ENCODE peak calls at places on chromosome 18, in ten cellular contexts. One of them, this sample, is unnamed.

GRCh38 chr18:58965930-58966662 is 101.4 kb downstream of the ZNF532 start:
- DNase-seq in HFFc6: no peak
- DNase-seq in psoas muscle: no peak
- DNase-seq in endodermal cell: no peak
- DNase-seq in epithelial cell of proximal tubule: no peak
- DNase-seq in sigmoid colon: no peak
- DNase-seq in prostate gland: no peak
- DNase-seq in spleen: no peak
- DNase-seq in mammary epithelial cell: no peak
- DNase-seq in GM20000: no peak
- DNase-seq in this sample: no peak

GRCh38 chr18:48832961-48833700 is 117.6 kb downstream of the SMAD7 start:
- DNase-seq in HFFc6: peak; percentile 72
- DNase-seq in GM20000: no peak
- DNase-seq in epithelial cell of proximal tubule: no peak
- DNase-seq in psoas muscle: no peak
- DNase-seq in prostate gland: no peak
- DNase-seq in spleen: peak; percentile 77
- DNase-seq in mammary epithelial cell: peak; percentile 93
- DNase-seq in endodermal cell: peak; percentile 76
- DNase-seq in sigmoid colon: no peak
- DNase-seq in this sample: peak; percentile 76

GRCh38 chr18:53785811-53786210 is 438.7 kb downstream of the MBD2 start:
- DNase-seq in endodermal cell: no peak
- DNase-seq in epithelial cell of proximal tubule: no peak
- DNase-seq in HFFc6: no peak
- DNase-seq in prostate gland: no peak
- DNase-seq in mammary epithelial cell: no peak
- DNase-seq in GM20000: no peak
- DNase-seq in psoas muscle: no peak
- DNase-seq in spleen: no peak
- DNase-seq in sigmoid colon: no peak
- DNase-seq in this sample: no peak

GRCh38 chr18:49728542-49728941 is 84.8 kb downstream of the ACAA2 start:
- DNase-seq in spleen: no peak
- DNase-seq in prostate gland: no peak
- DNase-seq in HFFc6: peak; percentile 32
- DNase-seq in psoas muscle: peak; percentile 26
- DNase-seq in GM20000: peak; percentile 67
- DNase-seq in endodermal cell: peak; percentile 94
- DNase-seq in mammary epithelial cell: peak; percentile 57
- DNase-seq in sigmoid colon: no peak
- DNase-seq in epithelial cell of proximal tubule: no peak
- DNase-seq in this sample: peak; percentile 57

GRCh38 chr18:37661061-37661460 is 95.5 kb upstream of the CELF4 start:
- DNase-seq in mammary epithelial cell: no peak
- DNase-seq in GM20000: no peak
- DNase-seq in spleen: no peak
- DNase-seq in HFFc6: no peak
- DNase-seq in endodermal cell: no peak
- DNase-seq in psoas muscle: no peak
- DNase-seq in epithelial cell of proximal tubule: no peak
- DNase-seq in prostate gland: peak; percentile 2
- DNase-seq in sigmoid colon: no peak
- DNase-seq in this sample: no peak

GRCh38 chr18:75475228-75475627 is 47.7 kb upstream of the SMIM21 start:
- DNase-seq in psoas muscle: no peak
- DNase-seq in mammary epithelial cell: peak; percentile 54
- DNase-seq in GM20000: no peak
- DNase-seq in spleen: no peak
- DNase-seq in sigmoid colon: no peak
- DNase-seq in endodermal cell: no peak
- DNase-seq in HFFc6: peak; percentile 91
- DNase-seq in prostate gland: no peak
- DNase-seq in epithelial cell of proximal tubule: no peak
- DNase-seq in this sample: peak; percentile 55

GRCh38 chr18:24937624-24938285 is 414.2 kb downstream of the ZNF521 start:
- DNase-seq in psoas muscle: no peak
- DNase-seq in prostate gland: no peak
- DNase-seq in GM20000: no peak
- DNase-seq in epithelial cell of proximal tubule: no peak
- DNase-seq in spleen: no peak
- DNase-seq in mammary epithelial cell: no peak
- DNase-seq in HFFc6: no peak
- DNase-seq in sigmoid colon: no peak
- DNase-seq in endodermal cell: no peak
- DNase-seq in this sample: no peak

GRCh38 chr18:13279181-13280065 is 60.9 kb downstream of the LDLRAD4 start:
- DNase-seq in epithelial cell of proximal tubule: no peak
- DNase-seq in prostate gland: no peak
- DNase-seq in psoas muscle: no peak
- DNase-seq in endodermal cell: peak; percentile 59
- DNase-seq in GM20000: no peak
- DNase-seq in mammary epithelial cell: no peak
- DNase-seq in HFFc6: no peak
- DNase-seq in spleen: no peak
- DNase-seq in sigmoid colon: no peak
- DNase-seq in this sample: no peak

GRCh38 chr18:42929857-42930256 is 185.6 kb downstream of the RIT2 start:
- DNase-seq in HFFc6: no peak
- DNase-seq in psoas muscle: no peak
- DNase-seq in sigmoid colon: no peak
- DNase-seq in prostate gland: no peak
- DNase-seq in endodermal cell: peak; percentile 69
- DNase-seq in mammary epithelial cell: peak; percentile 5
- DNase-seq in epithelial cell of proximal tubule: peak; percentile 23
- DNase-seq in spleen: no peak
- DNase-seq in GM20000: no peak
- DNase-seq in this sample: peak; percentile 18

GRCh38 chr18:8610442-8610801 is 1.2 kb downstream of the RAB12 start:
- DNase-seq in sigmoid colon: no peak
- DNase-seq in HFFc6: no peak
- DNase-seq in mammary epithelial cell: peak; percentile 39
- DNase-seq in epithelial cell of proximal tubule: no peak
- DNase-seq in psoas muscle: no peak
- DNase-seq in prostate gland: no peak
- DNase-seq in spleen: no peak
- DNase-seq in GM20000: no peak
- DNase-seq in endodermal cell: no peak
- DNase-seq in this sample: no peak

GRCh38 chr18:63071566-63072175 is 247.9 kb downstream of the BCL2 start:
- DNase-seq in prostate gland: no peak
- DNase-seq in endodermal cell: no peak
- DNase-seq in psoas muscle: no peak
- DNase-seq in HFFc6: no peak
- DNase-seq in sigmoid colon: no peak
- DNase-seq in GM20000: no peak
- DNase-seq in spleen: no peak
- DNase-seq in epithelial cell of proximal tubule: peak; percentile 45
- DNase-seq in mammary epithelial cell: no peak
- DNase-seq in this sample: peak; percentile 14

GRCh38 chr18:31057031-31057430 is 14.5 kb upstream of the DSC3 start:
- DNase-seq in psoas muscle: no peak
- DNase-seq in epithelial cell of proximal tubule: no peak
- DNase-seq in endodermal cell: no peak
- DNase-seq in HFFc6: no peak
- DNase-seq in prostate gland: no peak
- DNase-seq in mammary epithelial cell: no peak
- DNase-seq in GM20000: no peak
- DNase-seq in spleen: no peak
- DNase-seq in sigmoid colon: no peak
- DNase-seq in this sample: no peak

GRCh38 chr18:26574958-26575864 is 26.9 kb upstream of the KCTD1 start:
- DNase-seq in prostate gland: peak; percentile 76
- DNase-seq in HFFc6: peak; percentile 5
- DNase-seq in sigmoid colon: peak; percentile 68
- DNase-seq in spleen: peak; percentile 79
- DNase-seq in GM20000: no peak
- DNase-seq in psoas muscle: peak; percentile 36
- DNase-seq in epithelial cell of proximal tubule: no peak
- DNase-seq in endodermal cell: peak; percentile 84
- DNase-seq in mammary epithelial cell: peak; percentile 79
- DNase-seq in this sample: peak; percentile 85

GRCh38 chr18:35732652-35733051 is 151.1 kb downstream of the GALNT1 start:
- DNase-seq in mammary epithelial cell: no peak
- DNase-seq in HFFc6: peak; percentile 62
- DNase-seq in prostate gland: no peak
- DNase-seq in sigmoid colon: no peak
- DNase-seq in endodermal cell: no peak
- DNase-seq in epithelial cell of proximal tubule: no peak
- DNase-seq in GM20000: no peak
- DNase-seq in psoas muscle: no peak
- DNase-seq in spleen: no peak
- DNase-seq in this sample: peak; percentile 5

GRCh38 chr18:6270791-6271216 is 143.9 kb downstream of the L3MBTL4 start:
- DNase-seq in sigmoid colon: no peak
- DNase-seq in endodermal cell: no peak
- DNase-seq in spleen: no peak
- DNase-seq in prostate gland: no peak
- DNase-seq in epithelial cell of proximal tubule: no peak
- DNase-seq in GM20000: peak; percentile 26
- DNase-seq in mammary epithelial cell: no peak
- DNase-seq in HFFc6: no peak
- DNase-seq in psoas muscle: no peak
- DNase-seq in this sample: no peak

GRCh38 chr18:42446195-42446594 is 491.2 kb downstream of the PIK3C3 start:
- DNase-seq in prostate gland: no peak
- DNase-seq in HFFc6: no peak
- DNase-seq in mammary epithelial cell: peak; percentile 59
- DNase-seq in psoas muscle: no peak
- DNase-seq in spleen: no peak
- DNase-seq in GM20000: no peak
- DNase-seq in sigmoid colon: no peak
- DNase-seq in epithelial cell of proximal tubule: peak; percentile 99
- DNase-seq in endodermal cell: no peak
- DNase-seq in this sample: no peak

GRCh38 chr18:70086085-70086484 is 119.4 kb downstream of the RTTN start:
- DNase-seq in endodermal cell: no peak
- DNase-seq in spleen: no peak
- DNase-seq in sigmoid colon: no peak
- DNase-seq in prostate gland: no peak
- DNase-seq in mammary epithelial cell: no peak
- DNase-seq in psoas muscle: no peak
- DNase-seq in GM20000: no peak
- DNase-seq in HFFc6: no peak
- DNase-seq in epithelial cell of proximal tubule: no peak
- DNase-seq in this sample: no peak
- TF ChIP-seq CTCF in endodermal cell: no peak
- TF ChIP-seq CTCF in spleen: no peak
- TF ChIP-seq CTCF in sigmoid colon: no peak
- TF ChIP-seq CTCF in prostate gland: no peak
- TF ChIP-seq CTCF in mammary epithelial cell: no peak
- TF ChIP-seq CTCF in psoas muscle: no peak
- TF ChIP-seq CTCF in GM20000: no peak
- TF ChIP-seq CTCF in HFFc6: no peak
- TF ChIP-seq CTCF in epithelial cell of proximal tubule: no peak
- TF ChIP-seq CTCF in this sample: no peak

GRCh38 chr18:45837283-45838070 is 12.0 kb downstream of the SIGLEC15 start:
- DNase-seq in psoas muscle: peak; percentile 44
- DNase-seq in endodermal cell: peak; percentile 90
- DNase-seq in HFFc6: no peak
- DNase-seq in spleen: peak; percentile 89
- DNase-seq in epithelial cell of proximal tubule: no peak
- DNase-seq in mammary epithelial cell: no peak
- DNase-seq in GM20000: peak; percentile 49
- DNase-seq in prostate gland: no peak
- DNase-seq in sigmoid colon: no peak
- DNase-seq in this sample: peak; percentile 67
- TF ChIP-seq CTCF in psoas muscle: no peak
- TF ChIP-seq CTCF in endodermal cell: peak; percentile 59
- TF ChIP-seq CTCF in HFFc6: peak; percentile 52
- TF ChIP-seq CTCF in spleen: no peak
- TF ChIP-seq CTCF in epithelial cell of proximal tubule: peak; percentile 24
- TF ChIP-seq CTCF in mammary epithelial cell: peak; percentile 34
- TF ChIP-seq CTCF in GM20000: no peak
- TF ChIP-seq CTCF in prostate gland: no peak
- TF ChIP-seq CTCF in sigmoid colon: no peak
- TF ChIP-seq CTCF in this sample: no peak

DNA sequence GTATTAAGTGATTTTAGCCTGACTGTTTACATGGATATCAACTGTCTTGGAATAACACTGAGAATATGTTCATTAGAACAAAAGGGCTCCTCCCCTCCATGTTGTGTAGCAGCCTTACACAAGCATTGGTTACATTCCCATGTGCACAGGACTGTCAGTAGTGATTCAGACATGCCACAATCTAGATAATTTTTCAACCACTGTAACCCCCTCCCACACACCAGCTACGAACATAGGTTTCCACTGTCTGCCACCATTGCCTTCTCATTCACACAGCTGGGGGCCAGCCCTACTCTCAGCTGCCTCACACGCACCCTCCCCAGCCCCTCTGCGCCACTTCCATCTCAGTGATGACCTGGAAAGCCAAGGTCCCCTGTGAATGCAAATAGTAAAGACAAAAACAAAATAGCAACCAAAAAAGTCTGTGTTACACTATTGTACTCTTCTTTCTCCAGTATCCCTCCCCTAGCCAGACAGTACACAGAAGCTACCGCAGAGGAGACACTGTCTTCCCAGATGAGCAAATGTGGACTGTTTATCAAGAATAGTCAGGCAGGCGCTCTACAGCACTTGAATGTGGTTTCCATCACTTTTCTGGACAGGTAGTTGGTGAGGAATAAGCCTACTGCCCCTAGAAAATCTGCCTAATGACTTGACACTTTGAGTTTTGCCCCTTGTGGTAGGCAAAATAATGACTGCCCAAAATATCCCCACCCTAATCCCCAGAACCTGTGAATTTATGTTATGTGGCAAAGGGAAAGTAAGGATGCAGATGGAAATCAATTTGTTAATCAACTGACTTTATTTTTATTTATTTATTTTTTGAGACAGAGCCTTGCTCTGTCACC is 27.9 kb upstream of the TYMS start:
- DNase-seq in HFFc6: no peak
- DNase-seq in sigmoid colon: no peak
- DNase-seq in psoas muscle: no peak
- DNase-seq in epithelial cell of proximal tubule: no peak
- DNase-seq in mammary epithelial cell: no peak
- DNase-seq in prostate gland: no peak
- DNase-seq in GM20000: no peak
- DNase-seq in spleen: no peak
- DNase-seq in endodermal cell: no peak
- DNase-seq in this sample: no peak
- TF ChIP-seq CTCF in HFFc6: peak; percentile 59
- TF ChIP-seq CTCF in sigmoid colon: no peak
- TF ChIP-seq CTCF in psoas muscle: no peak
- TF ChIP-seq CTCF in epithelial cell of proximal tubule: no peak
- TF ChIP-seq CTCF in mammary epithelial cell: peak; percentile 20
- TF ChIP-seq CTCF in prostate gland: no peak
- TF ChIP-seq CTCF in GM20000: no peak
- TF ChIP-seq CTCF in spleen: no peak
- TF ChIP-seq CTCF in endodermal cell: peak; percentile 64
- TF ChIP-seq CTCF in this sample: peak; percentile 2

GRCh38 chr18:79770826-79771225 is 26.9 kb upstream of the KCNG2 start:
- DNase-seq in HFFc6: no peak
- DNase-seq in GM20000: no peak
- DNase-seq in endodermal cell: peak; percentile 5
- DNase-seq in mammary epithelial cell: no peak
- DNase-seq in psoas muscle: no peak
- DNase-seq in spleen: no peak
- DNase-seq in epithelial cell of proximal tubule: no peak
- DNase-seq in prostate gland: no peak
- DNase-seq in sigmoid colon: peak; percentile 62
- DNase-seq in this sample: no peak
- TF ChIP-seq CTCF in HFFc6: no peak
- TF ChIP-seq CTCF in GM20000: no peak
- TF ChIP-seq CTCF in endodermal cell: no peak
- TF ChIP-seq CTCF in mammary epithelial cell: no peak
- TF ChIP-seq CTCF in psoas muscle: no peak
- TF ChIP-seq CTCF in spleen: no peak
- TF ChIP-seq CTCF in epithelial cell of proximal tubule: no peak
- TF ChIP-seq CTCF in prostate gland: no peak
- TF ChIP-seq CTCF in sigmoid colon: no peak
- TF ChIP-seq CTCF in this sample: no peak

GRCh38 chr18:79068946-79069791 is at the start of gene ATP9B:
- DNase-seq in prostate gland: peak; percentile 96
- DNase-seq in GM20000: peak; percentile 99
- DNase-seq in spleen: peak; percentile 99
- DNase-seq in sigmoid colon: peak; percentile 99
- DNase-seq in endodermal cell: peak; percentile 99
- DNase-seq in mammary epithelial cell: peak; percentile 98
- DNase-seq in psoas muscle: peak; percentile 96
- DNase-seq in epithelial cell of proximal tubule: peak; percentile 56
- DNase-seq in HFFc6: peak; percentile 95
- DNase-seq in this sample: peak; percentile 97
- TF ChIP-seq CTCF in prostate gland: peak; percentile 61
- TF ChIP-seq CTCF in GM20000: no peak
- TF ChIP-seq CTCF in spleen: peak; percentile 20
- TF ChIP-seq CTCF in sigmoid colon: no peak
- TF ChIP-seq CTCF in endodermal cell: no peak
- TF ChIP-seq CTCF in mammary epithelial cell: no peak
- TF ChIP-seq CTCF in psoas muscle: no peak
- TF ChIP-seq CTCF in epithelial cell of proximal tubule: no peak
- TF ChIP-seq CTCF in HFFc6: peak; percentile 23
- TF ChIP-seq CTCF in this sample: no peak

This sample was measured in epithelial cell of esophagus.